ENCODE peak calls at places on chromosomes 3 and 15, in seven cellular contexts. M, Z, U, B, S, V and D are unnamed samples.
A peak's percentile ranks its signal among the peaks of the same experiment; 100 is the strongest.

GRCh38 chr3:167091186-167091585 is 288.9 kb downstream of the ZBBX start:
- DNase-seq in M (peak; percentile 51), Z (no peak), U (peak; percentile 38), B (no peak), S (no peak), V (no peak), D (no peak)

GRCh38 chr3:141960731-141961130 is 84.3 kb downstream of the ATP1B3 start:
- DNase-seq in M (peak; percentile 49), Z (no peak), U (peak; percentile 87), B (peak; percentile 71), S (no peak), V (no peak), D (peak; percentile 52)

GRCh38 chr3:100097919-100098896 is 16.1 kb downstream of the FILIP1L start:
- DNase-seq in M (no peak), Z (no peak), U (no peak), B (no peak), S (no peak), V (peak; percentile 90), D (no peak)

GRCh38 chr3:107024481-107025153 is 352.6 kb upstream of the CCDC54 start:
- DNase-seq in M (no peak), Z (no peak), U (peak; percentile 3), B (no peak), S (no peak), V (peak; percentile 36), D (no peak)

GRCh38 chr15:71674354-71674753 is 136.0 kb upstream of the NR2E3 start:
- DNase-seq in M (no peak), Z (no peak), U (no peak), B (no peak), S (no peak), V (peak; percentile 69), D (no peak)

GRCh38 chr3:103785537-103785936 is 1350.7 kb downstream of the ZPLD1 start:
- DNase-seq in M (no peak), Z (no peak), U (no peak), B (no peak), S (no peak), V (no peak), D (no peak)

GRCh38 chr3:124034016-124034808 is 42.3 kb upstream of the ROPN1 start:
- DNase-seq in M (peak; percentile 11), Z (peak; percentile 41), U (peak; percentile 6), B (peak; percentile 36), S (peak; percentile 63), V (no peak), D (no peak)

GRCh38 chr3:66803706-66804496 is 194.2 kb upstream of the KBTBD8 start:
- DNase-seq in M (no peak), Z (no peak), U (no peak), B (no peak), S (no peak), V (no peak), D (no peak)

GRCh38 chr3:27802425-27802824 is 80.3 kb upstream of the EOMES start:
- DNase-seq in M (no peak), Z (no peak), U (no peak), B (no peak), S (no peak), V (no peak), D (no peak)

GRCh38 chr3:46503194-46503924 is 5.6 kb downstream of the RTP3 start:
- DNase-seq in M (no peak), Z (no peak), U (no peak), B (no peak), S (peak; percentile 30), V (no peak), D (peak; percentile 23)

GRCh38 chr15:66293419-66294156 is at the start of gene DIS3L:
- DNase-seq in M (peak; percentile 74), Z (peak; percentile 67), U (peak; percentile 60), B (peak; percentile 48), S (peak; percentile 80), V (peak; percentile 80), D (peak; percentile 20)

GRCh38 chr3:43910750-43911149 is 220.0 kb downstream of the ABHD5 start:
- DNase-seq in M (no peak), Z (no peak), U (no peak), B (no peak), S (no peak), V (no peak), D (no peak)

DNA sequence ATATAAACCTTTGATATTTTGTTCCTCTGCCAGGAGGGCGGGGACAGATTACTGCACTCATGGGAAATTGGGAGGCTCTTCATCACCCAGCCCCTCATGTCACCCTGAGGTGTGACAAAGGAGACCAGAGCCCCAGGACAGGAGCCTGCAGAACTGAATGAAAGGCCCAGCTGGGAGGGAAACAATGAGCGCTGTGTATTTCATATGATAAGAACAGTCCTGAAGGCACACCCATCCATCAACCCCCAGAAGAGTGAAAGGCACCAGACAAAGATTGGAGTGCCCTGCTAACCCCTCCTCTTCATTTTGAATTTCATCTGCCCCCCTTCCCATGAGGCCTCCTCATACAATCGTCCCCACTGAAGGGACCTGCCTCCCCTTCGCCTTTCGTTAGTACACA is 160.0 kb upstream of the PRICKLE2 start:
- DNase-seq in M (no peak), Z (no peak), U (no peak), B (no peak), S (no peak), V (no peak), D (no peak)
- H3K23ac ChIP-seq in M (no peak overlapping the region), Z (no peak overlapping the region), U (no peak overlapping the region), B (no peak overlapping the region), S (no peak overlapping the region), V (no peak overlapping the region), D (no peak overlapping the region)

GRCh38 chr15:58065011-58065444 is 483 bp downstream of the ALDH1A2 start:
- DNase-seq in M (peak; percentile 19), Z (peak; percentile 46), U (no peak), B (peak; percentile 26), S (peak; percentile 65), V (peak; percentile 13), D (no peak)

GRCh38 chr15:58063612-58064011 is 1.9 kb downstream of the ALDH1A2 start:
- DNase-seq in M (no peak), Z (no peak), U (no peak), B (no peak), S (no peak), V (no peak), D (no peak)

GRCh38 chr15:58062983-58063382 is 2.5 kb downstream of the ALDH1A2 start:
- DNase-seq in M (no peak), Z (no peak), U (no peak), B (no peak), S (no peak), V (no peak), D (no peak)

GRCh38 chr15:58065445-58066041 is at the start of gene ALDH1A2:
- DNase-seq in M (peak; percentile 42), Z (peak; percentile 62), U (no peak), B (peak; percentile 26), S (peak; percentile 67), V (peak; percentile 13), D (no peak)

DNA sequence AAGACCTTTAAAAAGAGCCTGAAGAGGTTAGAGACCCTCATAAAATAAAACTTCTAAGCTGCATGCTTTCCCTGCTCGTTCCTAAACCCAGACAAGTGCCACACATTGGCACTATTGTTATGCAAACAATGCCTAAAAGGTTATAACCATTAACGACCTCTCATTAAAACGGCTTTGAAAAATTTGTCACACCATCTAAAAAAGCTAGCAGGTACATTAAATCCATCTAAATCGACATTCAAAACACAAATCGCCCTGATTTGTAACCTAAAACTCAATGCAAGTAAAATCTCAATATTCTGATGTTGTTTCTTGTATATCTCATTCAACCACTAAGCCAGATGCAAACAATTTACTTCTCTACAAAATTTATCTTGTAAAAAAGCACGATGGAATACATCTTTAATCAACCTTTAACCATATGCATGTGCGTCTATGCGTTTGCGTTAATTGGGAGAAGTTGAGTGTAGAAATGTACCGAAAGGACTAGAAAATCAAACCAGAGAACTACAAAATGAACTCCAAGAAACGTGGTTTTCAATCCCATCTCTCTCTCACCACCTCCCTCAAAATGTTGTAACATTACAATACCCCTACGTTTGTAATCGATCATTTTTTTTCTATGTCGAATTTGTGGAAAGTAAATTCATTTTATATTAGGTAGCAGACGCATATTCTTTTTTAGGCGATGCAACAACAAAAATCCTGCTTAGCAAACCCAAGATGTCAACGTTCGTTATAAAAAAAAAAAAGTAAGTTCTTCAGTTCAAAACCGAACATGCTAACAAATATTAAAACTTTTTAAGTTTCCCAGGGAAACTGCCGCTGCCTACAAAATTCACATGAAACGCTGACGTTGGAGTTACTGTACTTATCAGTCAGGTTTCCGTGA is 1.1 kb downstream of the ALDH1A2 start:
- DNase-seq in M (no peak), Z (no peak), U (no peak), B (no peak), S (no peak), V (no peak), D (no peak)
- H3K23ac ChIP-seq in M (no peak overlapping the region), Z (no peak overlapping the region), U (no peak overlapping the region), B (no peak overlapping the region), S (no peak overlapping the region), V (no peak overlapping the region), D (no peak overlapping the region)

DNA sequence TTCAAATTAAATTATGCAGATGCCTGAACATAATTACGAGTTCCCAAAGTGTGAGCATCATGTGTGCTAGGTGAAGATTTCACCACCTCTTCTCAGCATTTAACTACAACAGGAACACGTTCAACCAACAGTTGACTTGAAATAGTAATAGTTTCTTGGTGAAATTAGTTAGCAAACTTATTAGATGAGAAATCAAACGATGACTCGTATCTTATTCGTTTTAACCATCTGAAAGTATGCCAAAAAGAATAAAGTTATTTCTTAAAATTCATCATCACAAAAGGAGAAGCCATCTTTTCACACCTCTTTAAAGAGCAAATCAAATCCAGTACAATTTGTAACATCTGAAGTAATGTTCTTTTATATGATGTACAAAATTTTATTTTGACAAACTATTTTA is 2.3 kb downstream of the BNC1 start:
- DNase-seq in M (no peak), Z (no peak), U (no peak), B (no peak), S (no peak), V (no peak), D (no peak)
- H3K23ac ChIP-seq in M (no peak overlapping the region), Z (no peak overlapping the region), U (no peak overlapping the region), B (no peak overlapping the region), S (no peak overlapping the region), V (no peak overlapping the region), D (no peak overlapping the region)

DNA sequence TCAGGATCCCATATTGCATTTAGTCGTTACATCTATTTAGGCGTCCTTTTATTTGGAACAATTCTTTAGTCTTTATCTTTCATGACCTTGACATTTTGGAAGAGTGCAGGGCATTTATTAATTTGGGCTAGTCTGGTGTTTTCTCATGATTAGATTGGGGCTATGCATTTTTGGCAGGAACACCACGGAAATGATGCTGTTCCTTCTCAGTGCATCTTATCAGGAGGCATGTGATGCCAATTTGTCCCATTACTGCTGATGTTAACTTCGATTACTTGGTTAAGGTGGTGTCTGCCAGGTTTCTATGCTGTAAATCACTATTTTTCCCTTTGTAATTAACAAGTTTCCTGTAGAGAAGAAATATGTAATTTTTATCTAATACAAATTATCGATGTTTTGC is 18.1 kb upstream of the VWA5B2 start:
- DNase-seq in M (no peak), Z (no peak), U (no peak), B (no peak), S (no peak), V (no peak), D (no peak)
- H3K23ac ChIP-seq in M (no peak overlapping the region), Z (no peak overlapping the region), U (no peak overlapping the region), B (no peak overlapping the region), S (no peak overlapping the region), V (no peak overlapping the region), D (no peak overlapping the region)

GRCh38 chr3:37484884-37485559 is 310.6 kb upstream of the LRRFIP2 start:
- DNase-seq in M (no peak), Z (no peak), U (no peak), B (no peak), S (no peak), V (no peak), D (no peak)
- H3K23ac ChIP-seq in M (no peak overlapping the region), Z (no peak overlapping the region), U (no peak overlapping the region), B (no peak overlapping the region), S (no peak overlapping the region), V (no peak overlapping the region), D (no peak overlapping the region)